ENCODE peak calls at places on chromosomes 4 and X, in ten cellular contexts. L, P, Z, F, I, V, X, R, S and J are unnamed samples. For H3K9me3, the result is how much of the 10 kb centered on the place peaks cover.

GRCh38 chr4:95086532-95086931 is 328.8 kb downstream of the BMPR1B start:
- DNase-seq in V (no peak), R (no peak), P (no peak), Z (no peak), X (no peak), S (no peak), F (no peak), I (no peak), L (no peak), J (no peak)

GRCh38 chrX:112868586-112868985 is 28.0 kb upstream of the AMOT start:
- DNase-seq in L (no peak), X (no peak), F (no peak), S (no peak), Z (no peak), R (no peak), I (no peak), V (no peak), P (no peak), J (no peak)

GRCh38 chr4:98006814-98007412 is 136.4 kb downstream of the STPG2 start:
- DNase-seq in F (no peak), S (no peak), X (no peak), Z (no peak), I (no peak), R (no peak), V (no peak), P (no peak), L (no peak), J (no peak)

GRCh38 chr4:96146686-96147085 is 306.8 kb downstream of the PDHA2 start:
- DNase-seq in P (no peak), V (no peak), R (no peak), Z (no peak), S (no peak), F (no peak), I (no peak), X (no peak), L (no peak), J (no peak)

GRCh38 chr4:2878346-2878745 is 34.7 kb downstream of the ADD1 start:
- DNase-seq in Z (no peak), P (no peak), S (no peak), R (no peak), X (no peak), I (no peak), F (no peak), V (no peak), L (no peak), J (no peak)

GRCh38 chr4:184801781-184802180 is 24.0 kb downstream of the ACSL1 start:
- DNase-seq in L (no peak), F (peak), X (no peak), Z (no peak), S (peak), R (no peak), I (no peak), P (no peak), V (no peak), J (no peak)

GRCh38 chrX:72141372-72142004 is 9.8 kb upstream of the RTL5 start:
- DNase-seq in I (no peak), F (no peak), Z (no peak), P (no peak), X (no peak), R (no peak), L (no peak), S (no peak), V (no peak), J (no peak)

GRCh38 chrX:123779908-123780396 is 47.1 kb upstream of the THOC2 start:
- DNase-seq in V (no peak), Z (no peak), F (no peak), L (no peak), X (no peak), I (no peak), S (no peak), R (no peak), P (no peak), J (no peak)

GRCh38 chr4:102705391-102705935 is 55.3 kb downstream of the MANBA start:
- DNase-seq in R (no peak), S (no peak), I (no peak), P (no peak), L (no peak), X (no peak), V (no peak), F (no peak), Z (no peak), J (no peak)

GRCh38 chr4:84264652-84265051 is 234.4 kb downstream of the NKX6-1 start:
- DNase-seq in P (no peak), I (no peak), Z (no peak), X (no peak), F (no peak), R (no peak), L (no peak), V (no peak), S (no peak), J (no peak)

GRCh38 chrX:151779258-151779657 is 44.7 kb downstream of the CNGA2 start:
- DNase-seq in S (no peak), F (no peak), L (no peak), V (no peak), X (no peak), I (no peak), Z (no peak), P (no peak), R (no peak), J (no peak)

GRCh38 chr4:134343661-134344060 is 142.1 kb upstream of the PABPC4L start:
- DNase-seq in X (no peak), R (no peak), V (no peak), S (no peak), P (no peak), F (no peak), L (no peak), I (no peak), Z (no peak), J (no peak)

GRCh38 chr4:81757706-81758105 is 286.0 kb upstream of the RASGEF1B start:
- DNase-seq in X (no peak), S (no peak), R (no peak), V (no peak), F (no peak), P (no peak), L (no peak), I (no peak), Z (no peak), J (no peak)

GRCh38 chrX:76279007-76279406 is 106.1 kb downstream of the PBDC1 start:
- DNase-seq in L (no peak), R (peak), I (peak), P (peak), S (peak), Z (peak), V (peak), F (peak), X (no peak), J (peak)

GRCh38 chr4:188971125-188971524 is 831.9 kb downstream of the TRIML1 start:
- DNase-seq in I (no peak), L (no peak), X (no peak), S (no peak), V (no peak), Z (peak), F (peak), R (peak), P (no peak), J (no peak)

GRCh38 chr4:140952709-140953108 is 180.6 kb downstream of the RNF150 start:
- DNase-seq in R (no peak), L (no peak), X (no peak), Z (no peak), S (no peak), F (peak), P (no peak), I (no peak), V (no peak), J (no peak)

GRCh38 chr4:96729641-96730040 is 889.7 kb downstream of the PDHA2 start:
- DNase-seq in V (no peak), R (no peak), F (no peak), L (no peak), I (no peak), P (no peak), S (no peak), X (no peak), Z (no peak), J (no peak)

GRCh38 chrX:129996120-129996519 is 13.7 kb downstream of the BCORL1 start:
- DNase-seq in I (peak), P (peak), F (peak), L (peak), Z (no peak), R (no peak), V (no peak), S (no peak), X (peak), J (no peak)

GRCh38 chrX:76109654-76110053 is 63.2 kb upstream of the PBDC1 start:
- DNase-seq in S (no peak), X (no peak), L (no peak), V (no peak), F (no peak), R (no peak), Z (no peak), I (no peak), P (no peak), J (no peak)

GRCh38 chrX:74343327-74343969 is 39.5 kb downstream of the ZCCHC13 start:
- DNase-seq in S (no peak), V (no peak), P (no peak), X (no peak), F (no peak), L (no peak), Z (no peak), I (no peak), R (no peak), J (no peak)

DNA sequence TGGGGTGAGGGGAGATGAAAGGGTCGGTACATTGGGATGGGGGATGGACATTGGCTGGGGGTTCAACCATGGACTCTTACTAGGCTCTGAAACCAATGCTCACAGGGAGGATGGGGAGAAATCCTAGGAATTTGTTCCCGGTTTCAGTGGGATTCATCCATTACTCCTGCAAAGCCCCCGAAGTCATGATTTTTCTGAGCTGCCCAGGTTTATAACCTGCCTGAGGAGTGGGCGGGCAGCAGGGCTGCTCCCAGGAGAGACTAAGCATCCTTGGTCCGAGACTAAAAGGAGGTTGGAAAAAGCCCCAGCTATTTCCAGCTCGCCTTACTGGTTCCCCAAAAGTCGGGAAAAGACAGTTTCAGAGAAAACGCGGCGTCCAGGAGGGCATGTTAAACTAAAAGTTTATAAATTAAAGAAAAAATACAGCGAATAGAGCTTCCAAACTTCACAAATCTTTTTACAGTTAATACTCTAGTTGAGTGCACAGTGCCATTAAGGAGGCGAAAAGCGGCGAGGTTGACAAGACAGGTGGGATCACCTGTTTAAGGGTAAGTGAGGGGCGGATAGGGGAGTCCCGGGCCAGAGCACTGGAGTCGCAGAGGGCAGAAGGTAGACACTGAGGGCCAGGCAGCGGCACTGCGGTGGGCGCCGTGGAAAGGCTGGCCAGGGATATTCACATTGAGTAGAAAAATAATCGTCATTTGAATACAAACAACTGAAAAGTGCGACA is 3.7 kb downstream of the NKX3-2 start:
- DNase-seq in L (no peak), F (no peak), I (no peak), V (no peak), Z (no peak), X (no peak), S (no peak), R (no peak), P (no peak), J (no peak)
- H3K9me3 ChIP-seq in L (under half), F (under half), I (under half), V (under half), Z (under half), X (under half), S (under half), R (under half), P (under half), J (under half)

GRCh38 chrX:136650811-136651210 is 2.9 kb downstream of the CD40LG start:
- DNase-seq in R (no peak), L (no peak), Z (no peak), V (no peak), S (no peak), P (no peak), I (no peak), F (no peak), X (no peak), J (no peak)
- H3K27ac ChIP-seq in R (no peak), L (no peak), Z (no peak), V (no peak), S (peak), P (no peak), I (no peak), F (no peak), X (no peak), J (peak)

GRCh38 chrX:63470506-63470905 is 119.4 kb upstream of the SPIN4 start:
- DNase-seq in S (no peak), P (no peak), I (no peak), F (no peak), Z (no peak), V (no peak), R (no peak), L (no peak), X (no peak), J (no peak)
- H3K9me3 ChIP-seq in S (under half), P (under half), I (under half), F (under half), Z (under half), V (under half), R (under half), L (under half), X (under half), J (under half)

DNA sequence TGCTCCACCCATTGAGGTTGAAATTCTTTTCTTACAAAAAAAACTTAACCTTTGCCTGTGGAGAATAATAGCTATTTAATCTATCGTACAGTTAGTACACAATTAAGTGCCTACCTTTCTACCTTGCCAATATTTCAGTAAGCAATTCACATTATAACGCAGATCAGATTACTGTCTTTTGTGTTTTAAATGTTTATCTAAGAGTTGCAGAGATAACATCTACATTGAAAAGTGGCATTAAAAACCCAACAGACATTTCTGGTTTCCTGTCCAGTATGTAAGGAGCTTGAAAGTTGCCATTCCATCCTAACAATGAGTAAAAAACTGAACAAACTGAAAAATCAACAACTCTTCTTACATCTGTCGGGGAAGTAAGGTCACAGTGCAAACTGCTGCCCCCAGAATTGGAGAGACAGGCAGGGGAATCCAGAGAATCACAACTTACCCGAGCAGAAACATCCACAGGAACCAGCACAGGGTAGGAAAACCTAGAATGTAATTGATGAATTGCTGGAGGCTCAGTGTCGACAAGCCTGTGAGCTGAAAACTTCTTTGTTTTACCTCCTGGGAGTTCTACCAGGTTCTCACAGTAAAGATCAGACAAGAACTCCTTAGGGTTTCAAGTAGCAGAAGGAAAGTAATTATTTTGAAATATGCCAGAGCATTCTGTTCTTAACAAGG is 27.3 kb upstream of the ACSL4 start:
- DNase-seq in Z (no peak), F (no peak), I (no peak), V (no peak), P (peak), L (no peak), R (no peak), S (no peak), X (no peak), J (no peak)
- H3K27ac ChIP-seq in Z (no peak), F (no peak), I (no peak), V (no peak), P (no peak), L (no peak), R (no peak), S (no peak), X (no peak), J (no peak)